ENCODE peak calls at places on chromosomes 2 and 18, in four cellular contexts. W is endothelial cell, J is heart left ventricle, Q is left ventricle myocardium inferior. F is an unnamed sample.

GRCh38 chr2:222242532-222242931 is 56.3 kb downstream of the PAX3 start:
- DNase-seq in W (no peak), Q (no peak), J (no peak), F (no peak)

GRCh38 chr2:151869296-151869695 is 41.1 kb upstream of the ARL5A start:
- DNase-seq in J (no peak), Q (no peak), W (no peak), F (no peak)

GRCh38 chr2:106562826-106563594 is 75.8 kb downstream of the CD8B2 start:
- DNase-seq in W (peak), Q (no peak), J (no peak), F (no peak)

GRCh38 chr2:190641469-190641868 is 7.4 kb upstream of the NAB1 start:
- DNase-seq in W (no peak), J (no peak), Q (no peak), F (no peak)

GRCh38 chr2:58033530-58033929 is 13.1 kb upstream of the VRK2 start:
- DNase-seq in Q (no peak), J (no peak), W (no peak), F (no peak)

GRCh38 chr18:76588591-76589303 is 93.7 kb upstream of the ZNF516 start:
- DNase-seq in W (no peak), J (no peak), Q (no peak), F (no peak)

GRCh38 chr2:110157153-110157793 is 41.7 kb upstream of the MALL start:
- DNase-seq in J (peak), Q (no peak), W (peak), F (peak)

GRCh38 chr18:11886629-11887028 is 21.5 kb downstream of the MPPE1 start:
- DNase-seq in Q (no peak), J (no peak), W (no peak), F (no peak)

GRCh38 chr2:119282139-119282965 is 58.7 kb downstream of the STEAP3 start:
- DNase-seq in W (no peak), Q (no peak), J (no peak), F (no peak)

GRCh38 chr2:198494940-198495339 is 690.5 kb downstream of the PLCL1 start:
- DNase-seq in J (no peak), W (no peak), Q (no peak), F (no peak)

GRCh38 chr2:9777081-9777480 is 66.2 kb upstream of the TAF1B start:
- DNase-seq in J (no peak), Q (no peak), W (no peak), F (no peak)

GRCh38 chr2:177530513-177531039 is 138.0 kb downstream of the AGPS start:
- DNase-seq in Q (no peak), J (no peak), W (no peak), F (no peak)

GRCh38 chr2:195330513-195330956 is 326.5 kb upstream of the SLC39A10 start:
- DNase-seq in J (no peak), W (no peak), Q (no peak), F (no peak)

GRCh38 chr2:70570041-70570661 is 16.5 kb upstream of the TGFA start:
- DNase-seq in W (no peak), Q (no peak), J (no peak), F (no peak)

GRCh38 chr18:50203801-50204604 is 9.1 kb upstream of the MYO5B start:
- DNase-seq in W (peak), J (no peak), Q (no peak), F (peak)

GRCh38 chr2:157692768-157693167 is 64.1 kb upstream of the ACVR1C start:
- DNase-seq in J (no peak), W (no peak), Q (no peak), F (no peak)

GRCh38 chr2:206693399-206694137 is 24.6 kb downstream of the DYTN start:
- DNase-seq in J (no peak), W (peak), Q (no peak), F (peak)

GRCh38 chr18:36392163-36392887 is 94.8 kb downstream of the FHOD3 start:
- DNase-seq in W (no peak), Q (no peak), J (no peak), F (no peak)

GRCh38 chr18:4058179-4058578 is 396.9 kb downstream of the DLGAP1 start:
- DNase-seq in W (no peak), Q (no peak), J (no peak), F (no peak)

GRCh38 chr2:101501443-101501842 is 26.5 kb upstream of the RFX8 start:
- DNase-seq in Q (no peak), J (no peak), W (no peak), F (peak)

GRCh38 chr2:49619804-49620203 is 465.5 kb upstream of the FSHR start:
- DNase-seq in W (peak), J (no peak), Q (no peak), F (no peak)

GRCh38 chr2:52964916-52965530 is 802.6 kb upstream of the CHAC2 start:
- DNase-seq in W (no peak), Q (no peak), J (no peak), F (no peak)

GRCh38 chr2:20617892-20618467 is 32.9 kb downstream of the HS1BP3 start:
- DNase-seq in J (peak), Q (peak), W (no peak), F (no peak)

GRCh38 chr2:225164406-225165048 is 122.3 kb upstream of the DOCK10 start:
- DNase-seq in J (no peak), Q (no peak), W (no peak), F (no peak)

GRCh38 chr2:18412980-18413793 is 147.3 kb downstream of the RDH14 start:
- DNase-seq in Q (no peak), W (no peak), J (no peak), F (no peak)

GRCh38 chr2:172995323-172996244 is 80.1 kb upstream of the MAP3K20 start:
- DNase-seq in J (peak), Q (peak), W (no peak), F (no peak)

GRCh38 chr2:11368059-11368572 is 23.7 kb upstream of the ROCK2 start:
- DNase-seq in J (peak), W (no peak), Q (no peak), F (no peak)

DNA sequence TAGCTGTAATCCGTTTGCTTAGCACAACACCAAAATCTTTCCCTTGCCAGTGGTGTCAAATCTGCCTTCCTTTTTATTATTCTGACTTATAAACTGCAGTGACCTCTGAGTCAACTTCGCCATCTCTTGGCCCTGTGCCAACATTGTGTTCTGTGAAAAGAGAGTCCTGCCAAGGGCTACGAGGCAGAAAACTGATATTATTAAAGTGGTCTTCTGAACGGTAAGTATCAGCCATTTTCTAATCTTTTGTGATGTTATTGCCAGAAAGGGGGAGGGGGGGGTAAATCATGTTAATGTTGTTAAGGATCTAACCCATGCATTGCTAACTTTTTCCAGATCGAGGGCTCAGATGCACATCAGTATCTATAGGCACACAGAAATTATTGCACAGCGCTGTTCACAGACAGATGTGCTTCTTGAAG is 121.5 kb upstream of the LTBP1 start:
- DNase-seq in J (peak), W (peak), Q (peak), F (peak)
- TF ChIP-seq CTCF in J (no peak), W (no peak), Q (no peak), F (no peak)

GRCh38 chr2:100321181-100321880 is 970 bp downstream of the LONRF2 start:
- DNase-seq in Q (peak), J (peak), W (peak), F (peak)
- TF ChIP-seq CTCF in Q (peak), J (peak), W (no peak), F (no peak)

GRCh38 chr18:58144106-58144505 is 100.1 kb downstream of the NEDD4L start:
- DNase-seq in W (no peak), Q (no peak), J (no peak), F (no peak)

GRCh38 chr18:58136865-58137264 is 92.8 kb downstream of the NEDD4L start:
- DNase-seq in W (no peak), Q (no peak), J (no peak), F (no peak)

GRCh38 chr18:58143391-58143790 is 99.4 kb downstream of the NEDD4L start:
- DNase-seq in W (no peak), Q (no peak), J (no peak), F (no peak)

GRCh38 chr18:58139627-58140026 is 95.6 kb downstream of the NEDD4L start:
- DNase-seq in W (no peak), J (no peak), Q (no peak), F (peak)

GRCh38 chr18:58140366-58141325 is 96.6 kb downstream of the NEDD4L start:
- DNase-seq in W (no peak), Q (no peak), J (no peak), F (no peak)
- TF ChIP-seq CTCF in W (no peak), Q (peak), J (peak), F (no peak)

GRCh38 chr2:160408575-160409291 is 84.9 kb downstream of the RBMS1 start:
- DNase-seq in W (peak), J (no peak), Q (no peak), F (no peak)
- TF ChIP-seq CTCF in W (peak), J (peak), Q (peak), F (no peak)

DNA sequence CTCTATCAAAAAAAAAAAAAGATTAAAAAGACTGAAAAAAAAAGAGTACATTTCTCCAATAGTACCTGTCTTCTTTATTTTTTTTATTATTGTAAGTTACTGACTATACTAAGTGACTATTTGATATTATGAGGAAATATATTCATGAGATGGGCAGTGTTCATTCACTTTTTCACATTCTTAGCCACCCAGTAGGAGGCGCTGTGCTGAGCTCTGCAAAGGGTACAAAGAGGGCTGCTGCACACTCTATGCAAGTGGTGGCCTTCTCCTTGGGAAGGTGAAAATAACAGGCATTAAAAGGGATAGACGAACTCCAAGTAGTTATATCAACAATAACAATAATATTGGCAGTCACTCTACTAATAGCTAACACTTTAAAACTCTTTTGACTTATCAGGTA is 1034.9 kb upstream of the FANCL start:
- DNase-seq in Q (no peak), J (no peak), W (no peak), F (peak)
- TF ChIP-seq CTCF in Q (no peak), J (no peak), W (peak), F (peak)

GRCh38 chr2:200393191-200393590 is 86.7 kb downstream of the SPATS2L start:
- DNase-seq in W (no peak), J (no peak), Q (no peak), F (no peak)
- TF ChIP-seq CTCF in W (no peak), J (no peak), Q (no peak), F (no peak)

DNA sequence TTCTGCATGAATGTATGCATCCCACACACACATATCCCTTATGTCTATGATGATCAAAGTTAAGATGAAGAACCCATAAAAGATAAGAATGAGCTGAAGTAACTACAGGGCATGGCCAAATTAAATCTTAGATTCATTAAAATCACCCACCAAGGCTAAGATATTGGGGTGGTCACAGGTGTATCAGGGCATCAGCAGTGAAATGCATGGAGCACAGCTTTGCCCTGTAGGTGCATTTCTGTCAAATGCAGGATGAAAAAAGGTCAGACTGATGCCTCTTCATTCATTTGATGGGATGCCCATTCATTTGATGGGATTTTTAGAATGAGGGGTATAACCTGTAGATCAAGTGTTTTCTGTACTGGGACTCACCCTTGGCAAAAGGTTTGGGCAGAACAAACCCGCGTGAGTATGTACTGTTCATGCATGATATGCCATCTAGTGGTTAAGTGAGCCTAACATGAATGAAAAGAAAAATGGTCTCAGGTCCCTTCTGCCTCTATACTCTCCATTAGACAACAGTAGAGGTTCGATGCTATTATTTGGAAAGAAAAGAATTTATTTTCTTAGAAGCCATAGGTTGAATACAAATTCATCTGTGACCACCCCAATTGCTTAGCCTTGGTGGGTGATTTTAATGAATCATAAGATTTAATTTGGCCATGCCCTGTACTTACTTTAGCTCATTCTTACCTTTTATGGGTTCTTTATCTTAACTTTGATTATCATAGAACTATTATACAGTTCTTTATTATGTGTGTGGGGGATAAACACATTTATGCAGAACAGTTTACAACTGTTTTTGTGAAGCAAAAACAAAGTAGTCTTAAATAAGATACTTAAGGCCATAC is 43.2 kb upstream of the NOSTRIN start:
- DNase-seq in J (peak), W (no peak), Q (no peak), F (peak)
- TF ChIP-seq CTCF in J (peak), W (peak), Q (peak), F (peak)